ENCODE peak calls at places on chromosome 17, in seven cellular contexts. One of them, this sample, is unnamed.

GRCh38 chr17:66990047-66990446 is 25.5 kb downstream of the CACNG4 start:
- DNase-seq in uterus: no peak
- DNase-seq in mammary epithelial cell: no peak
- DNase-seq in ovary: no peak
- DNase-seq in breast epithelium: no peak
- DNase-seq in CD8-positive, alpha-beta T cell: no peak
- DNase-seq in kidney epithelial cell: no peak
- DNase-seq in this sample: no peak

GRCh38 chr17:40028595-40028994 is 13.4 kb downstream of the CSF3 start:
- DNase-seq in uterus: no peak
- DNase-seq in mammary epithelial cell: no peak
- DNase-seq in ovary: no peak
- DNase-seq in breast epithelium: no peak
- DNase-seq in CD8-positive, alpha-beta T cell: no peak
- DNase-seq in kidney epithelial cell: no peak
- DNase-seq in this sample: no peak

GRCh38 chr17:8695916-8696415 is 48.7 kb downstream of the CCDC42 start:
- DNase-seq in uterus: no peak
- DNase-seq in mammary epithelial cell: no peak
- DNase-seq in ovary: no peak
- DNase-seq in breast epithelium: no peak
- DNase-seq in CD8-positive, alpha-beta T cell: no peak
- DNase-seq in kidney epithelial cell: no peak
- DNase-seq in this sample: no peak

GRCh38 chr17:16212793-16213192 is 2.5 kb downstream of the NCOR1 start:
- DNase-seq in uterus: no peak
- DNase-seq in mammary epithelial cell: no peak
- DNase-seq in ovary: no peak
- DNase-seq in breast epithelium: no peak
- DNase-seq in CD8-positive, alpha-beta T cell: no peak
- DNase-seq in kidney epithelial cell: no peak
- DNase-seq in this sample: no peak

GRCh38 chr17:40072481-40073346 is 9.9 kb downstream of the THRA start:
- DNase-seq in uterus: peak
- DNase-seq in mammary epithelial cell: no peak
- DNase-seq in ovary: peak
- DNase-seq in breast epithelium: no peak
- DNase-seq in CD8-positive, alpha-beta T cell: no peak
- DNase-seq in kidney epithelial cell: no peak
- DNase-seq in this sample: no peak

GRCh38 chr17:54455251-54455868 is 445.3 kb upstream of the TOM1L1 start:
- DNase-seq in uterus: no peak
- DNase-seq in mammary epithelial cell: no peak
- DNase-seq in ovary: no peak
- DNase-seq in breast epithelium: no peak
- DNase-seq in CD8-positive, alpha-beta T cell: no peak
- DNase-seq in kidney epithelial cell: no peak
- DNase-seq in this sample: no peak

GRCh38 chr17:29205047-29205446 is 24.8 kb upstream of the MYO18A start:
- DNase-seq in uterus: no peak
- DNase-seq in mammary epithelial cell: no peak
- DNase-seq in ovary: no peak
- DNase-seq in breast epithelium: no peak
- DNase-seq in CD8-positive, alpha-beta T cell: no peak
- DNase-seq in kidney epithelial cell: no peak
- DNase-seq in this sample: no peak

GRCh38 chr17:2594657-2595085 is 1.2 kb downstream of the PAFAH1B1 start:
- DNase-seq in uterus: no peak
- DNase-seq in mammary epithelial cell: no peak
- DNase-seq in ovary: no peak
- DNase-seq in breast epithelium: no peak
- DNase-seq in CD8-positive, alpha-beta T cell: peak
- DNase-seq in kidney epithelial cell: no peak
- DNase-seq in this sample: no peak

GRCh38 chr17:73174126-73174525 is 9.3 kb downstream of the SSTR2 start:
- DNase-seq in uterus: no peak
- DNase-seq in mammary epithelial cell: no peak
- DNase-seq in ovary: no peak
- DNase-seq in breast epithelium: no peak
- DNase-seq in CD8-positive, alpha-beta T cell: no peak
- DNase-seq in kidney epithelial cell: no peak
- DNase-seq in this sample: no peak

GRCh38 chr17:6028294-6028693 is 41.9 kb upstream of the WSCD1 start:
- DNase-seq in uterus: no peak
- DNase-seq in mammary epithelial cell: no peak
- DNase-seq in ovary: no peak
- DNase-seq in breast epithelium: no peak
- DNase-seq in CD8-positive, alpha-beta T cell: no peak
- DNase-seq in kidney epithelial cell: no peak
- DNase-seq in this sample: no peak

GRCh38 chr17:37610971-37611370 is 1.8 kb upstream of the SYNRG start:
- DNase-seq in uterus: no peak
- DNase-seq in mammary epithelial cell: no peak
- DNase-seq in ovary: no peak
- DNase-seq in breast epithelium: no peak
- DNase-seq in CD8-positive, alpha-beta T cell: no peak
- DNase-seq in kidney epithelial cell: no peak
- DNase-seq in this sample: no peak

GRCh38 chr17:14334919-14335318 is 34.0 kb downstream of the HS3ST3B1 start:
- DNase-seq in uterus: no peak
- DNase-seq in mammary epithelial cell: no peak
- DNase-seq in ovary: no peak
- DNase-seq in breast epithelium: no peak
- DNase-seq in CD8-positive, alpha-beta T cell: no peak
- DNase-seq in kidney epithelial cell: no peak
- DNase-seq in this sample: no peak

GRCh38 chr17:50479522-50480141 is 972 bp downstream of the RSAD1 start:
- DNase-seq in uterus: peak
- DNase-seq in mammary epithelial cell: peak
- DNase-seq in ovary: peak
- DNase-seq in breast epithelium: peak
- DNase-seq in CD8-positive, alpha-beta T cell: peak
- DNase-seq in kidney epithelial cell: no peak
- DNase-seq in this sample: no peak

GRCh38 chr17:50480142-50480764 is 1.6 kb downstream of the RSAD1 start:
- DNase-seq in uterus: no peak
- DNase-seq in mammary epithelial cell: no peak
- DNase-seq in ovary: no peak
- DNase-seq in breast epithelium: no peak
- DNase-seq in CD8-positive, alpha-beta T cell: no peak
- DNase-seq in kidney epithelial cell: no peak
- DNase-seq in this sample: no peak

GRCh38 chr17:50476545-50477315 is 1.9 kb upstream of the RSAD1 start:
- DNase-seq in uterus: no peak
- DNase-seq in mammary epithelial cell: no peak
- DNase-seq in ovary: no peak
- DNase-seq in breast epithelium: no peak
- DNase-seq in CD8-positive, alpha-beta T cell: no peak
- DNase-seq in kidney epithelial cell: no peak
- DNase-seq in this sample: no peak

GRCh38 chr17:50478391-50479361 is at the start of gene RSAD1:
- DNase-seq in uterus: peak
- DNase-seq in mammary epithelial cell: peak
- DNase-seq in ovary: peak
- DNase-seq in breast epithelium: peak
- DNase-seq in CD8-positive, alpha-beta T cell: peak
- DNase-seq in kidney epithelial cell: peak
- DNase-seq in this sample: peak

DNA sequence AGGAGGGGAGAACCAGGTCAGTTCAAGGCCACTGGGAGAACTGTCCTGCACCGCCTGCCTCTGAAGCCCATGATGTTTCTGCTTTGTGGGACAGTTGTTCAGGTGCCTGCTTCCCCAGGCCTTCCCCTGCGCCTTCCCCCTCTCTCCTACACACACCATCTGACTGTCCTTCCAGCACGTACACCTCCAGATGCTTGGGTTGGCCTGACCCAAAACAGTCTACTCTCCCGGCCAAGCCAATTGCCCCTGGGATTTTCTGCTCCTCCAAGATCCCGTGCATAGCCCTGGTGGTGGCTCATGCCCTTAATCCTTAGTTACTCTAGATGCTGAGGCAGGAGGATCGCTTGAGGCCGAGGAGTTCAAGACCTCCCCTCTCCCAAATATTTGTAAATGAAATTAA is 684 bp upstream of the RSAD1 start:
- DNase-seq in uterus: no peak
- DNase-seq in mammary epithelial cell: no peak
- DNase-seq in ovary: no peak
- DNase-seq in breast epithelium: no peak
- DNase-seq in CD8-positive, alpha-beta T cell: no peak
- DNase-seq in kidney epithelial cell: no peak
- DNase-seq in this sample: no peak
- H3K4me3 ChIP-seq in uterus: no peak
- H3K4me3 ChIP-seq in mammary epithelial cell: peak
- H3K4me3 ChIP-seq in ovary: peak
- H3K4me3 ChIP-seq in breast epithelium: peak
- H3K4me3 ChIP-seq in CD8-positive, alpha-beta T cell: peak
- H3K4me3 ChIP-seq in kidney epithelial cell: peak
- H3K4me3 ChIP-seq in this sample: peak

GRCh38 chr17:43915561-43915960 is 8.2 kb upstream of the MPP2 start:
- DNase-seq in uterus: no peak
- DNase-seq in mammary epithelial cell: no peak
- DNase-seq in ovary: no peak
- DNase-seq in breast epithelium: no peak
- DNase-seq in CD8-positive, alpha-beta T cell: no peak
- DNase-seq in kidney epithelial cell: no peak
- DNase-seq in this sample: no peak

GRCh38 chr17:43918026-43918389 is 10.7 kb upstream of the MPP2 start:
- DNase-seq in uterus: no peak
- DNase-seq in mammary epithelial cell: no peak
- DNase-seq in ovary: no peak
- DNase-seq in breast epithelium: no peak
- DNase-seq in CD8-positive, alpha-beta T cell: no peak
- DNase-seq in kidney epithelial cell: no peak
- DNase-seq in this sample: no peak

GRCh38 chr17:43917016-43917347 is 9.6 kb upstream of the MPP2 start:
- DNase-seq in uterus: no peak
- DNase-seq in mammary epithelial cell: no peak
- DNase-seq in ovary: no peak
- DNase-seq in breast epithelium: no peak
- DNase-seq in CD8-positive, alpha-beta T cell: no peak
- DNase-seq in kidney epithelial cell: no peak
- DNase-seq in this sample: no peak

GRCh38 chr17:43916385-43916784 is 9.0 kb upstream of the MPP2 start:
- DNase-seq in uterus: no peak
- DNase-seq in mammary epithelial cell: no peak
- DNase-seq in ovary: no peak
- DNase-seq in breast epithelium: no peak
- DNase-seq in CD8-positive, alpha-beta T cell: no peak
- DNase-seq in kidney epithelial cell: no peak
- DNase-seq in this sample: no peak

GRCh38 chr17:43917348-43918025 is 10.2 kb upstream of the MPP2 start:
- DNase-seq in uterus: no peak
- DNase-seq in mammary epithelial cell: no peak
- DNase-seq in ovary: peak
- DNase-seq in breast epithelium: no peak
- DNase-seq in CD8-positive, alpha-beta T cell: peak
- DNase-seq in kidney epithelial cell: no peak
- DNase-seq in this sample: no peak
- TF ChIP-seq CTCF in uterus: no peak
- TF ChIP-seq CTCF in mammary epithelial cell: peak
- TF ChIP-seq CTCF in ovary: no peak
- TF ChIP-seq CTCF in breast epithelium: peak
- TF ChIP-seq CTCF in CD8-positive, alpha-beta T cell: peak
- TF ChIP-seq CTCF in kidney epithelial cell: peak
- TF ChIP-seq CTCF in this sample: peak

GRCh38 chr17:59093145-59093701 is 13.5 kb downstream of the TRIM37 start:
- DNase-seq in uterus: no peak
- DNase-seq in mammary epithelial cell: no peak
- DNase-seq in ovary: no peak
- DNase-seq in breast epithelium: no peak
- DNase-seq in CD8-positive, alpha-beta T cell: no peak
- DNase-seq in kidney epithelial cell: no peak
- DNase-seq in this sample: no peak

GRCh38 chr17:59094921-59095530 is 11.7 kb downstream of the TRIM37 start:
- DNase-seq in uterus: no peak
- DNase-seq in mammary epithelial cell: no peak
- DNase-seq in ovary: no peak
- DNase-seq in breast epithelium: no peak
- DNase-seq in CD8-positive, alpha-beta T cell: no peak
- DNase-seq in kidney epithelial cell: no peak
- DNase-seq in this sample: no peak

GRCh38 chr17:59097876-59098275 is 8.8 kb downstream of the TRIM37 start:
- DNase-seq in uterus: no peak
- DNase-seq in mammary epithelial cell: no peak
- DNase-seq in ovary: no peak
- DNase-seq in breast epithelium: no peak
- DNase-seq in CD8-positive, alpha-beta T cell: no peak
- DNase-seq in kidney epithelial cell: no peak
- DNase-seq in this sample: no peak

DNA sequence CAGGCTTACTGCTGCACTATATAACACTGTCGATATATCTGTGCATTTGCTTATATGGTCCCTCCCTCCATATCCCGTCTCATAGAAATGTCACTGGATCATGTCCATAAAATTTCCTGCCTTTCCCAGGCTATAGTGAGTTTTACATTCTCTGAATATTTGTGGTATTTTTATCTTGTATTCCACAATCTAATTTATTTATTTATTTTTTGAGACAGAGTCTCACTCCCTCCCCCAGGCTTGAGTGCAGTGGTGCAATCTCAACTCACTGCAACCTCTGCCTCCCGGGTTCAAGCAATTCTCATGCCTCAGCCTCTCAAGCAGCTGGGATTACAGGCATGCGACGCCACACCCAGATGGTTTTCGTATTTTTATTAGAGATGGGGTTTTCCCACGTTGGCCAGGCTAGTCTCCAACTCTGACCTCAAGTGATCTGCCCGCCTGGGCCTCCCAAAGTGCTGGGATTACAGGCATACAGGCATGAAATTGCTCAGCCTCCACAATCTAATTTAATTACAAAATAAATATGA is 12.9 kb downstream of the TRIM37 start:
- DNase-seq in uterus: peak
- DNase-seq in mammary epithelial cell: peak
- DNase-seq in ovary: peak
- DNase-seq in breast epithelium: no peak
- DNase-seq in CD8-positive, alpha-beta T cell: no peak
- DNase-seq in kidney epithelial cell: peak
- DNase-seq in this sample: peak
- H3K4me3 ChIP-seq in uterus: no peak
- H3K4me3 ChIP-seq in mammary epithelial cell: no peak
- H3K4me3 ChIP-seq in ovary: no peak
- H3K4me3 ChIP-seq in breast epithelium: no peak
- H3K4me3 ChIP-seq in CD8-positive, alpha-beta T cell: no peak
- H3K4me3 ChIP-seq in kidney epithelial cell: no peak
- H3K4me3 ChIP-seq in this sample: peak

GRCh38 chr17:33200587-33200986 is 92.5 kb downstream of the ASIC2 start:
- DNase-seq in uterus: no peak
- DNase-seq in mammary epithelial cell: peak
- DNase-seq in ovary: no peak
- DNase-seq in breast epithelium: no peak
- DNase-seq in CD8-positive, alpha-beta T cell: no peak
- DNase-seq in kidney epithelial cell: peak
- DNase-seq in this sample: no peak
- TF ChIP-seq CTCF in uterus: no peak
- TF ChIP-seq CTCF in mammary epithelial cell: peak
- TF ChIP-seq CTCF in ovary: no peak
- TF ChIP-seq CTCF in breast epithelium: no peak
- TF ChIP-seq CTCF in CD8-positive, alpha-beta T cell: no peak
- TF ChIP-seq CTCF in kidney epithelial cell: peak
- TF ChIP-seq CTCF in this sample: peak

This sample was measured in retinal pigment epithelial cell.